ENCODE peak calls at places on chromosomes 3 and 15, in nine cellular contexts. J is NCI-H1092; A is adrenal gland; Q is NCI-H460; W is anterior cingulate cortex; O is GM03348; P is mesenteric fat pad; E is EH; S is stimulated activated CD4-positive, alpha-beta T cell treated with anti-CD3 and anti-CD28 coated beads, Interleukin-15, amount 100 ng/mL, for 24 hours. R is an unnamed sample.

GRCh38 chr15:92616621-92617179 is 38.9 kb downstream of the FAM174B start:
- DNase-seq in J (no peak), A (no peak), Q (no peak), W (no peak), O (no peak), P (peak; percentile 86), E (no peak), S (no peak), R (no peak)

GRCh38 chr3:197541756-197542539 is 13.8 kb downstream of the BDH1 start:
- DNase-seq in J (peak; percentile 30), A (peak; percentile 72), Q (no peak), W (peak; percentile 52), O (peak; percentile 80), P (no peak), E (peak; percentile 84), S (no peak), R (peak; percentile 72)

GRCh38 chr3:144237351-144237750 is 265.7 kb downstream of the DIPK2A start:
- DNase-seq in J (no peak), A (no peak), Q (no peak), W (no peak), O (no peak), P (no peak), E (no peak), S (no peak), R (no peak)

GRCh38 chr3:70064194-70064787 is 64.8 kb downstream of the SAMMSON start:
- DNase-seq in J (no peak), A (no peak), Q (peak; percentile 9), W (no peak), O (peak; percentile 46), P (no peak), E (peak; percentile 35), S (peak; percentile 11), R (peak; percentile 40)

GRCh38 chr3:110343945-110344344 is 727.7 kb upstream of the NECTIN3 start:
- DNase-seq in J (no peak), A (no peak), Q (no peak), W (no peak), O (peak; percentile 9), P (no peak), E (peak; percentile 61), S (no peak), R (peak; percentile 46)

GRCh38 chr3:100354850-100355249 is 20.3 kb downstream of the NIT2 start:
- DNase-seq in J (no peak), A (no peak), Q (no peak), W (no peak), O (no peak), P (no peak), E (no peak), S (no peak), R (no peak)

GRCh38 chr3:33949074-33949473 is 150.6 kb downstream of the PDCD6IP start:
- DNase-seq in J (no peak), A (no peak), Q (no peak), W (no peak), O (no peak), P (no peak), E (no peak), S (no peak), R (no peak)

GRCh38 chr3:40940651-40941050 is 258.7 kb upstream of the CTNNB1 start:
- DNase-seq in J (no peak), A (no peak), Q (no peak), W (no peak), O (no peak), P (no peak), E (no peak), S (no peak), R (no peak)

GRCh38 chr3:196111939-196112386 is 30.1 kb upstream of the TFRC start:
- DNase-seq in J (no peak), A (no peak), Q (no peak), W (no peak), O (no peak), P (no peak), E (no peak), S (peak; percentile 41), R (no peak)

R was measured in AG10803.